ENCODE peak calls at places on chromosome 18, in nine cellular contexts. O is tibial artery, Z is SJCRH30, S is heart right ventricle, M is lower lobe of right lung, I is breast epithelium, R is Peyer's patch, Q is OCI-LY7, U is mucosa of descending colon. J is an unnamed sample. For H3K4me1, the result is how much of the 10 kb centered on the place peaks cover.

GRCh38 chr18:75035944-75036343 is 173.0 kb downstream of the PTGR3 start:
- DNase-seq in O (no peak), Z (no peak), S (no peak), M (no peak), I (no peak), R (no peak), Q (no peak), U (no peak), J (no peak)

GRCh38 chr18:452801-453200 is 47.7 kb downstream of the COLEC12 start:
- DNase-seq in O (no peak), Z (no peak), S (no peak), M (no peak), I (no peak), R (no peak), Q (no peak), U (no peak), J (no peak)

GRCh38 chr18:44917865-44918476 is 237.3 kb downstream of the SETBP1 start:
- DNase-seq in O (no peak), Z (no peak), S (no peak), M (no peak), I (no peak), R (peak), Q (no peak), U (no peak), J (no peak)

GRCh38 chr18:48022531-48023330 is 92.3 kb upstream of the SMAD2 start:
- DNase-seq in O (peak), Z (peak), S (no peak), M (no peak), I (no peak), R (peak), Q (peak), U (no peak), J (no peak)

GRCh38 chr18:55489034-55489741 is 98.8 kb downstream of the TCF4 start:
- DNase-seq in O (no peak), Z (no peak), S (no peak), M (no peak), I (no peak), R (no peak), Q (peak), U (no peak), J (no peak)

GRCh38 chr18:22933206-22933957 is at the start of gene RBBP8:
- DNase-seq in O (peak), Z (peak), S (peak), M (peak), I (peak), R (peak), Q (peak), U (peak), J (peak)

GRCh38 chr18:518081-518480 is 17.6 kb upstream of the COLEC12 start:
- DNase-seq in O (no peak), Z (no peak), S (no peak), M (no peak), I (no peak), R (no peak), Q (no peak), U (no peak), J (no peak)

GRCh38 chr18:27750014-27750413 is 426.9 kb downstream of the CDH2 start:
- DNase-seq in O (no peak), Z (peak), S (no peak), M (no peak), I (no peak), R (no peak), Q (peak), U (no peak), J (no peak)

GRCh38 chr18:39835303-39836030 is 2119.6 kb upstream of the PIK3C3 start:
- DNase-seq in O (no peak), Z (peak), S (no peak), M (no peak), I (no peak), R (no peak), Q (no peak), U (no peak), J (no peak)

GRCh38 chr18:58612239-58613055 is 16.4 kb downstream of the ALPK2 start:
- DNase-seq in O (no peak), Z (no peak), S (no peak), M (no peak), I (no peak), R (no peak), Q (no peak), U (no peak), J (no peak)

GRCh38 chr18:46485675-46486200 is 171.3 kb downstream of the LOXHD1 start:
- DNase-seq in O (no peak), Z (no peak), S (no peak), M (no peak), I (no peak), R (no peak), Q (no peak), U (no peak), J (no peak)

GRCh38 chr18:712401-713134 is at the start of gene ENOSF1:
- DNase-seq in O (peak), Z (peak), S (peak), M (peak), I (peak), R (peak), Q (peak), U (peak), J (peak)

GRCh38 chr18:77132369-77133050 is at the start of gene MBP:
- DNase-seq in O (peak), Z (no peak), S (peak), M (peak), I (peak), R (peak), Q (peak), U (peak), J (peak)

GRCh38 chr18:11859903-11860407 is 8.7 kb downstream of the CHMP1B start:
- DNase-seq in O (no peak), Z (peak), S (no peak), M (no peak), I (no peak), R (peak), Q (no peak), U (no peak), J (peak)

GRCh38 chr18:69308620-69309019 is 92.1 kb upstream of the DOK6 start:
- DNase-seq in O (no peak), Z (no peak), S (no peak), M (no peak), I (no peak), R (no peak), Q (no peak), U (no peak), J (no peak)

GRCh38 chr18:48947583-48947982 is 3.2 kb downstream of the SMAD7 start:
- DNase-seq in O (no peak), Z (no peak), S (no peak), M (no peak), I (no peak), R (no peak), Q (no peak), U (peak), J (no peak)

GRCh38 chr18:35507623-35508022 is 9.9 kb upstream of the INO80C start:
- DNase-seq in O (no peak), Z (no peak), S (no peak), M (no peak), I (no peak), R (no peak), Q (no peak), U (no peak), J (no peak)

GRCh38 chr18:49562481-49563129 is 748 bp downstream of the LIPG start:
- DNase-seq in O (no peak), Z (no peak), S (no peak), M (no peak), I (no peak), R (no peak), Q (no peak), U (peak), J (no peak)

GRCh38 chr18:9661564-9661963 is 46.5 kb upstream of the RAB31 start:
- DNase-seq in O (no peak), Z (no peak), S (no peak), M (no peak), I (no peak), R (no peak), Q (no peak), U (no peak), J (no peak)

GRCh38 chr18:77223653-77224052 is 26.0 kb upstream of the GALR1 start:
- DNase-seq in O (no peak), Z (no peak), S (no peak), M (no peak), I (no peak), R (no peak), Q (no peak), U (no peak), J (no peak)

GRCh38 chr18:23166863-23167531 is 31.7 kb downstream of the CABLES1 start:
- DNase-seq in O (no peak), Z (no peak), S (no peak), M (no peak), I (no peak), R (no peak), Q (no peak), U (no peak), J (no peak)

GRCh38 chr18:45503988-45504387 is 111.3 kb upstream of the SLC14A2 start:
- DNase-seq in O (no peak), Z (no peak), S (no peak), M (no peak), I (no peak), R (no peak), Q (no peak), U (no peak), J (no peak)

GRCh38 chr18:58321986-58322385 is 278.0 kb downstream of the NEDD4L start:
- DNase-seq in O (peak), Z (peak), S (peak), M (peak), I (peak), R (peak), Q (peak), U (peak), J (peak)

GRCh38 chr18:79540161-79540913 is 139.3 kb upstream of the CTDP1 start:
- DNase-seq in O (peak), Z (no peak), S (no peak), M (no peak), I (peak), R (peak), Q (no peak), U (no peak), J (no peak)

GRCh38 chr18:47284691-47285370 is 33.4 kb upstream of the SKOR2 start:
- DNase-seq in O (no peak), Z (no peak), S (no peak), M (no peak), I (no peak), R (no peak), Q (no peak), U (no peak), J (no peak)

GRCh38 chr18:5294113-5294617 is 1.4 kb downstream of the ZBTB14 start:
- DNase-seq in O (peak), Z (peak), S (no peak), M (peak), I (peak), R (peak), Q (no peak), U (peak), J (peak)

GRCh38 chr18:67217551-67218166 is 298.9 kb downstream of the DSEL start:
- DNase-seq in O (no peak), Z (peak), S (no peak), M (no peak), I (no peak), R (peak), Q (peak), U (no peak), J (no peak)

GRCh38 chr18:69397096-69397495 is 3.6 kb upstream of the DOK6 start:
- DNase-seq in O (no peak), Z (no peak), S (no peak), M (no peak), I (no peak), R (no peak), Q (no peak), U (no peak), J (no peak)

GRCh38 chr18:68267583-68267982 is 447.3 kb downstream of the TMX3 start:
- DNase-seq in O (no peak), Z (no peak), S (no peak), M (no peak), I (no peak), R (no peak), Q (no peak), U (no peak), J (no peak)

GRCh38 chr18:79919089-79919488 is 32.4 kb downstream of the SLC66A2 start:
- DNase-seq in O (peak), Z (no peak), S (no peak), M (peak), I (peak), R (no peak), Q (no peak), U (peak), J (no peak)

GRCh38 chr18:12318334-12318697 is 10.3 kb downstream of the TUBB6 start:
- DNase-seq in O (no peak), Z (no peak), S (no peak), M (no peak), I (no peak), R (no peak), Q (peak), U (no peak), J (no peak)

GRCh38 chr18:67875057-67875456 is 358.5 kb upstream of the DSEL start:
- DNase-seq in O (no peak), Z (no peak), S (no peak), M (no peak), I (no peak), R (no peak), Q (no peak), U (no peak), J (no peak)

GRCh38 chr18:72984290-72984689 is 116.5 kb upstream of the NETO1 start:
- DNase-seq in O (no peak), Z (no peak), S (no peak), M (no peak), I (no peak), R (no peak), Q (no peak), U (no peak), J (no peak)

GRCh38 chr18:56890632-56891031 is 239.5 kb downstream of the WDR7 start:
- DNase-seq in O (no peak), Z (peak), S (no peak), M (no peak), I (no peak), R (no peak), Q (no peak), U (no peak), J (peak)

GRCh38 chr18:23077493-23078256 is 57.6 kb upstream of the CABLES1 start:
- DNase-seq in O (no peak), Z (no peak), S (no peak), M (no peak), I (peak), R (peak), Q (peak), U (no peak), J (no peak)

GRCh38 chr18:79942786-79943607 is 8.5 kb downstream of the SLC66A2 start:
- DNase-seq in O (peak), Z (no peak), S (no peak), M (peak), I (peak), R (peak), Q (no peak), U (peak), J (no peak)

GRCh38 chr18:28003451-28003850 is 173.5 kb downstream of the CDH2 start:
- DNase-seq in O (no peak), Z (no peak), S (no peak), M (no peak), I (no peak), R (no peak), Q (no peak), U (no peak), J (no peak)

GRCh38 chr18:67425724-67426123 is 90.8 kb downstream of the DSEL start:
- DNase-seq in O (no peak), Z (no peak), S (no peak), M (no peak), I (no peak), R (no peak), Q (no peak), U (no peak), J (no peak)

DNA sequence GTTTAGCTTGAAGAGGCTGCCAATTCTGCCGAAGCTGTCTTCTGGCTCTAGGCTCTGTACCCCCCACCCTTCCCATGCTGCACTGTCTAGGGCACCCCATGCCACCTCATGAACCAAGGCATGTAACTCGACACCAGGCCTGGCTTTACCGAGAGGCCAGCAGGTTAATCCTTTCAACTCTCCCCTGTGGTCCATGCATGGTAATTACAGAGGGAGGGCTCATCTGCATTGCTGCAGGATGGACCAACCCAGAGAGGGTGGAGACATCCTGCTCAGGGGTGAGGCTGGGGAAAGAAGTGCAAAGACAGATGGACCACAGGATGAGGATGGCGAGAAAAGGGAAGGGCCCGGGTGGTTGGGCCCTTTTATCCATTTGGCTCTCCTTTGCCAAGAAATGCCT is 65.8 kb downstream of the KCTD1 start:
- DNase-seq in O (no peak), Z (no peak), S (no peak), M (no peak), I (no peak), R (no peak), Q (no peak), U (no peak), J (no peak)
- H3K4me1 ChIP-seq in O (under half), Z (under half), S (under half), M (under half), I (under half), R (under half), Q (under half), U (under half), J (under half)

GRCh38 chr18:78305789-78306188 is 673.8 kb upstream of the SALL3 start:
- DNase-seq in O (no peak), Z (no peak), S (no peak), M (no peak), I (no peak), R (no peak), Q (no peak), U (no peak), J (no peak)

GRCh38 chr18:78309945-78310344 is 669.7 kb upstream of the SALL3 start:
- DNase-seq in O (no peak), Z (no peak), S (no peak), M (no peak), I (no peak), R (no peak), Q (no peak), U (no peak), J (no peak)

GRCh38 chr18:78303519-78303918 is 676.1 kb upstream of the SALL3 start:
- DNase-seq in O (no peak), Z (no peak), S (no peak), M (no peak), I (no peak), R (no peak), Q (no peak), U (no peak), J (no peak)

GRCh38 chr18:78304199-78304826 is 675.3 kb upstream of the SALL3 start:
- DNase-seq in O (no peak), Z (no peak), S (no peak), M (no peak), I (no peak), R (no peak), Q (no peak), U (no peak), J (no peak)

DNA sequence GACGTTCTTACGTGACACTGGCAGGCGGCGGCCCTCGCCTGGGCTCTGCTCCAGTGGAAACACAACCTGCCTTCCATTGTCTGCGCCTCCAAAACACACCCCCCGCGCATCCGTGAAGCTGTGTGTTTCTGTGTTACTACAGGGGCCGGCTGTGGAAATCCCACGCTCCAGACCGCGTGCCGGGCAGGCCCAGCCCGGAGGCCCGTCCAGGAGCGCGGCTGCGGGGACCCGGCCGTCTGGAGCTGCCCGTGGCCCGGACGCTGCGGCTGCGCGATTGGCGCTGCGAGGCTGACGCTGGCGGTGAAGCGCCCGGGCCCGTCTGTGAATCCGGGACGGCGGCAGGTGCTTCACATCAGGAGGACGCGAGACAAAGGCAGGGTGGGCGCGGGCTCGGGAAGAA is 670.3 kb upstream of the SALL3 start:
- DNase-seq in O (no peak), Z (no peak), S (no peak), M (no peak), I (no peak), R (no peak), Q (no peak), U (no peak), J (no peak)
- H3K4me3 ChIP-seq in O (no peak), Z (no peak), S (peak), M (no peak), I (no peak), R (no peak), Q (no peak), U (no peak), J (no peak)

GRCh38 chr18:13545514-13545913 is 180.8 kb downstream of the FAM210A start:
- DNase-seq in O (no peak), Z (no peak), S (no peak), M (no peak), I (no peak), R (no peak), Q (no peak), U (peak), J (no peak)
- H3K4me1 ChIP-seq in O (under half), Z (under half), S (under half), M (under half), I (under half), R (under half), Q (under half), U (under half), J (under half)

DNA sequence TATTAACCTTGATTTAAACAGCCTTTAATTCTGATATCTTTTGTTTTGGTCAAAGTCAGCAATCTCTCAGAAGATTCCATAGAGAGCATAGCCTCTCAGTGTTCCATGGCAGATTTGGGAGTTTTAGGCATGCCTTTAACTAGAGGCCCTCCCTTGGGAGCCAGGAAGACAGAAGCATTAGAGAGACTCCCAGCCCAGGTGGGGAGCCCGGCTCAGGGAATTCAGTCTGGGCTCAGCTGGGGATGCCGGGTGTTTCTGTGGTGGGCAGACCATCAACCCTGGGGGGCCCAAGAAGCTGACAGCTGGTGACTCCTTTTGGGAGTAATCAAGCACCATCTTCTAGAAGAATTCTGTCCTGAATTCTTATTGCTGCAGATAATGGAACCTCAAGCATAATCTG is 99.7 kb upstream of the CELF4 start:
- DNase-seq in O (no peak), Z (no peak), S (no peak), M (no peak), I (no peak), R (no peak), Q (no peak), U (no peak), J (no peak)
- H3K4me3 ChIP-seq in O (no peak), Z (no peak), S (no peak), M (no peak), I (no peak), R (no peak), Q (no peak), U (no peak), J (no peak)